ENCODE peak calls at places on chromosomes 6 and 20, in ten cellular contexts. G is Right ventricle myocardium superior; S is amygdala; J is CD8-positive, alpha-beta T cell; R is fibroblast of lung; Z is HCEC 1CT; Q is astrocyte of the cerebellum; B is HTR-8/SVneo; V is ELR; M is T-helper 1 cell. W is an unnamed sample.

GRCh38 chr6:169075211-169075621 is 178.4 kb downstream of the THBS2 start:
- DNase-seq in Q (peak), V (no peak), J (no peak), M (no peak), Z (peak), S (no peak), G (peak), B (no peak), R (peak), W (peak)

GRCh38 chr6:146544783-146545182 is 1.1 kb downstream of the RAB32 start:
- DNase-seq in G (no peak), M (no peak), R (peak), J (no peak), Q (no peak), S (no peak), Z (no peak), B (peak), V (peak), W (no peak)

GRCh38 chr20:62143976-62144825 is 632 bp downstream of the SS18L1 start:
- DNase-seq in Z (peak), Q (no peak), B (peak), R (peak), J (peak), V (peak), M (peak), S (no peak), G (peak), W (peak)

GRCh38 chr20:61779176-61779965 is 286.3 kb downstream of the TAF4 start:
- DNase-seq in M (no peak), V (no peak), R (no peak), B (no peak), Z (no peak), S (no peak), Q (no peak), J (no peak), G (no peak), W (no peak)

GRCh38 chr6:87697581-87698552 is 4.2 kb downstream of the AKIRIN2 start:
- DNase-seq in J (no peak), G (no peak), S (no peak), B (no peak), Z (peak), R (peak), M (no peak), Q (peak), V (peak), W (peak)

GRCh38 chr6:27263886-27264285 is 16.4 kb downstream of the PRSS16 start:
- DNase-seq in Q (no peak), M (no peak), Z (no peak), R (no peak), S (no peak), J (no peak), B (no peak), G (no peak), V (no peak), W (no peak)

GRCh38 chr20:24918579-24919566 is 30.2 kb upstream of the CST7 start:
- DNase-seq in M (no peak), V (no peak), J (no peak), R (no peak), Z (no peak), G (no peak), B (no peak), S (no peak), Q (no peak), W (no peak)

GRCh38 chr20:53608456-53609413 is 15.1 kb upstream of the ZNF217 start:
- DNase-seq in R (no peak), G (peak), J (no peak), M (no peak), Q (no peak), S (no peak), B (no peak), V (no peak), Z (no peak), W (no peak)

GRCh38 chr6:151015320-151015719 is 149.8 kb downstream of the MTHFD1L start:
- DNase-seq in G (no peak), M (no peak), J (no peak), V (no peak), Z (no peak), S (no peak), R (no peak), B (no peak), Q (no peak), W (peak)

GRCh38 chr20:49179368-49180277 is 8.5 kb downstream of the STAU1 start:
- DNase-seq in J (no peak), Z (no peak), M (no peak), S (no peak), B (no peak), G (no peak), Q (no peak), V (no peak), R (no peak), W (no peak)

GRCh38 chr6:81476881-81477280 is 275.6 kb downstream of the TENT5A start:
- DNase-seq in V (no peak), S (no peak), Q (no peak), J (no peak), Z (peak), R (peak), B (no peak), M (no peak), G (no peak), W (peak)

GRCh38 chr20:62755817-62756724 is 40.2 kb upstream of the MRGBP start:
- DNase-seq in R (no peak), V (no peak), G (peak), M (no peak), Q (no peak), Z (no peak), B (no peak), S (no peak), J (no peak), W (no peak)

GRCh38 chr20:25470045-25470444 is 62.6 kb downstream of the GINS1 start:
- DNase-seq in J (peak), V (peak), R (peak), S (no peak), Z (peak), B (peak), G (no peak), M (peak), Q (peak), W (peak)

GRCh38 chr20:2840967-2841531 is 504 bp downstream of the VPS16 start:
- DNase-seq in G (peak), M (peak), V (peak), R (peak), J (no peak), S (peak), Z (peak), B (peak), Q (no peak), W (peak)

GRCh38 chr20:5081196-5081595 is 38.6 kb downstream of the PCNA start:
- DNase-seq in R (no peak), B (no peak), Q (no peak), M (no peak), Z (no peak), G (no peak), V (no peak), S (no peak), J (no peak), W (no peak)

GRCh38 chr6:16654703-16655102 is 106.6 kb downstream of the ATXN1 start:
- DNase-seq in B (no peak), V (no peak), Q (no peak), Z (no peak), G (no peak), M (no peak), R (no peak), S (no peak), J (no peak), W (no peak)

GRCh38 chr6:14276667-14277404 is 159.3 kb downstream of the CD83 start:
- DNase-seq in M (peak), J (no peak), B (no peak), S (no peak), Q (no peak), R (peak), V (no peak), G (no peak), Z (no peak), W (no peak)

GRCh38 chr6:139514819-139515218 is 140.4 kb upstream of the CITED2 start:
- DNase-seq in S (no peak), J (no peak), Q (no peak), Z (no peak), V (no peak), R (no peak), M (no peak), G (no peak), B (no peak), W (peak)

GRCh38 chr6:121826156-121826810 is 390.8 kb downstream of the GJA1 start:
- DNase-seq in V (peak), Z (peak), M (no peak), B (peak), R (peak), Q (peak), S (no peak), G (no peak), J (no peak), W (peak)

GRCh38 chr6:162625846-162626540 is 101.6 kb downstream of the PRKN start:
- DNase-seq in Q (no peak), G (no peak), S (no peak), M (no peak), R (no peak), V (peak), J (no peak), Z (no peak), B (no peak), W (no peak)

GRCh38 chr6:105603779-105604592 is 201.1 kb upstream of the PREP start:
- DNase-seq in G (no peak), Q (no peak), S (no peak), B (no peak), R (peak), M (no peak), V (no peak), Z (peak), J (no peak), W (peak)

GRCh38 chr6:75813476-75814250 is 64.6 kb downstream of the MYO6 start:
- DNase-seq in G (no peak), V (no peak), R (no peak), J (no peak), S (no peak), Z (no peak), M (no peak), Q (no peak), B (no peak), W (no peak)

GRCh38 chr20:25078662-25079061 is 3.3 kb downstream of the VSX1 start:
- DNase-seq in Z (no peak), M (no peak), R (no peak), B (no peak), Q (no peak), J (no peak), G (no peak), S (no peak), V (no peak), W (no peak)

GRCh38 chr6:50113114-50113857 is 63.6 kb upstream of the DEFB112 start:
- DNase-seq in Q (no peak), Z (peak), M (no peak), R (no peak), S (no peak), G (no peak), B (no peak), J (no peak), V (no peak), W (no peak)

GRCh38 chr20:3107464-3108025 is 23.0 kb upstream of the AVP start:
- DNase-seq in R (no peak), V (no peak), M (no peak), B (no peak), G (no peak), Z (no peak), Q (no peak), J (no peak), S (no peak), W (no peak)

GRCh38 chr6:13508711-13509705 is 21.6 kb upstream of the GFOD1 start:
- DNase-seq in Q (peak), M (no peak), Z (peak), R (peak), B (no peak), S (no peak), J (no peak), G (no peak), V (no peak), W (peak)

GRCh38 chr6:148324297-148325007 is 18.2 kb upstream of the SASH1 start:
- DNase-seq in B (no peak), M (no peak), J (no peak), V (peak), Q (no peak), G (no peak), Z (peak), R (peak), S (no peak), W (no peak)

W was measured in foreskin fibroblast.